ENCODE peak calls at places on chromosomes 12 and 14, in four cellular contexts. O is HepG2, M is HL-60, S is GM23338. A is an unnamed sample.

GRCh38 chr14:99094901-99095300 is 177.1 kb downstream of the BCL11B start:
- DNase-seq in O (no peak), M (no peak), S (no peak), A (no peak)

GRCh38 chr14:24095196-24096068 is 1.3 kb downstream of the PCK2 start:
- DNase-seq in O (peak; percentile 100), M (peak; percentile 36), S (peak; percentile 80), A (peak; percentile 92)

GRCh38 chr12:12817611-12818010 is 4.5 kb downstream of the DDX47 start:
- DNase-seq in O (no peak), M (peak; percentile 77), S (no peak), A (no peak)

GRCh38 chr12:81077686-81078441 is at the start of gene ACSS3:
- DNase-seq in O (peak; percentile 67), M (no peak), S (peak; percentile 95), A (no peak)

GRCh38 chr12:114320910-114321309 is 85.0 kb downstream of the TBX5 start:
- DNase-seq in O (no peak), M (no peak), S (no peak), A (no peak)

GRCh38 chr14:81157431-81157830 is 63.3 kb downstream of the GTF2A1 start:
- DNase-seq in O (no peak), M (no peak), S (no peak), A (no peak)

GRCh38 chr14:99779751-99780150 is 13.5 kb upstream of the EML1 start:
- DNase-seq in O (no peak), M (no peak), S (no peak), A (no peak)

GRCh38 chr14:23095196-23096108 is at the start of gene C14orf119:
- DNase-seq in O (peak; percentile 100), M (peak; percentile 100), S (peak; percentile 100), A (peak; percentile 99)

GRCh38 chr12:104309446-104309993 is 6.0 kb downstream of the EID3 start:
- DNase-seq in O (no peak), M (no peak), S (no peak), A (no peak)

GRCh38 chr14:26966942-26967341 is 369.1 kb upstream of the NOVA1 start:
- DNase-seq in O (no peak), M (no peak), S (peak; percentile 23), A (no peak)

GRCh38 chr14:68464716-68465115 is 328.2 kb downstream of the ZFP36L1 start:
- DNase-seq in O (no peak), M (no peak), S (no peak), A (no peak)

GRCh38 chr12:16573652-16574077 is 32.3 kb downstream of the LMO3 start:
- DNase-seq in O (peak; percentile 18), M (peak; percentile 93), S (peak; percentile 72), A (no peak)

GRCh38 chr14:36271939-36272907 is 48.2 kb downstream of the MBIP start:
- DNase-seq in O (no peak), M (no peak), S (peak; percentile 56), A (no peak)

GRCh38 chr14:55414551-55414950 is 2.9 kb upstream of the ATG14 start:
- DNase-seq in O (no peak), M (no peak), S (no peak), A (no peak)

GRCh38 chr12:109452489-109452888 is 24.6 kb downstream of the KCTD10 start:
- DNase-seq in O (no peak), M (no peak), S (no peak), A (no peak)

GRCh38 chr12:77049767-77050353 is 15.5 kb downstream of the E2F7 start:
- DNase-seq in O (peak; percentile 69), M (peak; percentile 37), S (peak; percentile 68), A (peak; percentile 44)

GRCh38 chr14:92987148-92987570 is 64.2 kb downstream of the CHGA start:
- DNase-seq in O (no peak), M (no peak), S (no peak), A (no peak)

GRCh38 chr12:109946505-109946904 is 46.4 kb downstream of the TCHP start:
- DNase-seq in O (no peak), M (peak; percentile 39), S (peak; percentile 81), A (no peak)

GRCh38 chr12:114703060-114703493 is 19.1 kb upstream of the TBX3 start:
- DNase-seq in O (peak; percentile 46), M (no peak), S (peak; percentile 63), A (no peak)

GRCh38 chr12:121376754-121377697 is 22.9 kb upstream of the RNF34 start:
- DNase-seq in O (peak; percentile 69), M (no peak), S (no peak), A (no peak)

GRCh38 chr14:35402323-35403084 is 2.0 kb downstream of the NFKBIA start:
- DNase-seq in O (no peak), M (no peak), S (no peak), A (no peak)

GRCh38 chr12:79451988-79452387 is 238.8 kb downstream of the PAWR start:
- DNase-seq in O (peak; percentile 31), M (no peak), S (no peak), A (no peak)

GRCh38 chr14:101457936-101458535 is 103.3 kb upstream of the DIO3 start:
- DNase-seq in O (no peak), M (no peak), S (peak; percentile 54), A (no peak)

GRCh38 chr14:96212140-96212539 is 7.5 kb downstream of the BDKRB2 start:
- DNase-seq in O (no peak), M (no peak), S (no peak), A (no peak)

GRCh38 chr12:69732088-69732487 is 6.6 kb upstream of the RAB3IP start:
- DNase-seq in O (no peak), M (no peak), S (no peak), A (no peak)

GRCh38 chr14:33539918-33540357 is 410.9 kb downstream of the EGLN3 start:
- DNase-seq in O (no peak), M (no peak), S (no peak), A (peak; percentile 20)

GRCh38 chr12:21026302-21026701 is 104.7 kb upstream of the SLCO1B1 start:
- DNase-seq in O (no peak), M (no peak), S (no peak), A (no peak)

DNA sequence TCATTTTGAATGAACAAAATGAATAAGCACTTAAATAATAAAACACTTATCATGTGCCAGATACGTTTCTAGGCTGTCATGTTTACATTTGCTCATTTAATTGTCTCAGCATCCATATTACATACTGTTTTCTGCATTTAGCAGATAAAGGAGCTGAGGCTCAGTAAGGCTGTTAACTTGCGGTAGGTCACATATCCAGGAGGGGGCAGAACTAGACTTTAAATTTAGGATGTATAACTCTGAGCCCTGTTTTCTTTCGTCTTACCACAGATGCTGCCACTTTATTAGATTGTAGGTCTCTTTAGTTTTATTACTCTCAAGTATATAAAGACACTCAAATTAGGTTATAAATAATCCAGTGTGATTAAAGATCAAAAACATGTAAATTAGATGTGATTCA is 17.7 kb downstream of the IRAK4 start:
- DNase-seq in O (peak; percentile 44), M (peak; percentile 11), S (peak; percentile 71), A (no peak)
- TF ChIP-seq CTCF in O (peak; percentile 61), M (peak; percentile 20), S (peak; percentile 69), A (no peak)

DNA sequence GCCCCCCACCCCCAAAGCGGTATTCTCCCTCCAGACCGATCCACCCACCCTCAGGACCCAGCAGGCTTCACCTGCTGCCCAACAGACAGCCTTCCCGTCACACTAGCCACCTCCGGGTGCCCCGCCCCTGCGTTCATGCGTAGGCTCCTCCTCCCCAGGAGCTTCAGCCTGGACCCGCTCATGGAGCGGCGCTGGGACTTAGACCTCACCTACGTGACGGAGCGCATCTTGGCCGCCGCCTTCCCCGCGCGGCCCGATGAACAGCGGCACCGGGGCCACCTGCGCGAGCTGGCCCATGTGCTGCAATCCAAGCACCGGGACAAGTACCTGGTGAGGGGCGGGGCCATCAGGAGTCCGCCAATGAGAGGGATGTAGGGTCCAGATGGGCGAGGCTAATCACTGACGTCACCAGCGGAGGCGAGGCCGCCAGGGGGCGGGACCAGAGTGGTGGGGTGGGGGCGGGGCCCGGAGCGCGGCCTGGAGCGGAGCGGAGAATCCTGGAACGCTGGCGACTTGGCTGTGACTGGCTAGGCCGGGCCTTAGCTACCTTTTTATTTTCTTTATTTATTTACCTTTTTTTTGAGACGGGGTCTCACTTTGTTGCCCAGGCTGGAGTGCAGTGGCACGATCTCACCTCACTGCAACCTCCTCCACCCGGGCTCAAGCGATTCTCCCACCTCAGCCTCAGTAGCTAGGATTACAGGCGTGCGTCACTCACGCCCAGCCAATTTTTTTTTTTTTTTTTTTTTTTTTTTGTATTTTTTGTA is 4.4 kb downstream of the TNS2 start:
- DNase-seq in O (peak; percentile 83), M (peak; percentile 86), S (peak; percentile 99), A (peak; percentile 61)
- TF ChIP-seq REST in O (no peak), M (no peak), S (no peak), A (no peak)

DNA sequence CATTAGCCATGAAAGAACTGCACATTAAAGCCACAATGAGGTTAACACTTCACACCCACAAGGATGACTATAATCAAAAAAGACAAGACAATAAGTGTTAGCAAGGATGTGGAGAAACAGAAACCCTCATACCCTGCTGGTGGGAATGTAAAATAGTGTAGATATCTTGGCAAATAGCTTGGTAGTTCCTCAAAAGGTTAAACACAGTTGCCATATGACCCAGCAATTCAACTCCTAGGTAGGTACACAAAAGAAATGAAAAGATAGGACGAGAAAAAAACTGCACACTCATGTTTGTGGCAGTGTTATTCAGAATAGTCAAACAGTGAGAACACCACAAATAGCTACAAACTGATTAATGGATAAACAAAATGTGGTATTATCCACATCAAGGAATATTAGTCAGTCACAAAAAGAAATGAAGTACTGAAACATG is 93.5 kb downstream of the ATXN2 start:
- DNase-seq in O (no peak), M (no peak), S (no peak), A (peak; percentile 9)
- TF ChIP-seq CTCF in O (no peak), M (no peak), S (no peak), A (no peak)

DNA sequence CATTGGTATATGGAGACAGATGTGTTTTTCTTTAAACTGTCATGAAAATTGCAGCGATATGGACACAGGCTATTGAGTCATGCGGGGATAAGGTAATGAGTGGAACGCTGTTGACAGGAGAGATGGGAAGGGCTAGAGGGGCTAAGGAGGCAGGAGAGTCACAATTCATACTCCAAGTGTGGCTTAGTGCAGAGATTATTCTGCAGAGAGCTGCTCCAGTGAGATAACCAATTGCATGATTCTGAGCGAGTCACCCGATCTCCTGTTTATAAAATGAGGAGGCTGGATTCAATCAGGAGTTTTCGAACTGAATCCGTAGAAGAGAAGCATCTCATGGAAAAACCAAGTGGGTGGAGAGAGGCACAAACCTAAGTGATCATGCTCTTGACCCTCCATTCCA is 106.4 kb upstream of the PLEKHG7 start:
- DNase-seq in O (no peak), M (no peak), S (no peak), A (no peak)
- TF ChIP-seq REST in O (no peak), M (no peak), S (no peak), A (no peak)

GRCh38 chr12:131102493-131102931 is 148.8 kb downstream of the ADGRD1 start:
- DNase-seq in O (no peak), M (no peak), S (no peak), A (no peak)
- TF ChIP-seq CTCF in O (no peak), M (no peak), S (no peak), A (no peak)

A was measured in GM12878.